ENCODE peak calls at places on chromosomes 2 and 18, in nine cellular contexts. K is SJSA1; E is GM04504; T is amniotic stem cell; L is omental fat pad; U is stimulated activated CD8-positive, alpha-beta memory T cell treated with anti-CD3 and anti-CD28 coated beads, Interleukin-7, amount 100 ng/mL, for 1 hour; P is NCI-H748 treated with DMSO at 0.1 percent for 48 hours; Z is stimulated activated CD4-positive, alpha-beta T cell treated with anti-CD3 and anti-CD28 coated beads, Interleukin-15, amount 100 ng/mL, for 1 hour; B is head of caudate nucleus. M is an unnamed sample.

GRCh38 chr2:171141320-171141719 is 19.4 kb downstream of the TLK1 start:
- DNase-seq in L (no peak), U (no peak), K (no peak), T (no peak), E (no peak), B (no peak), Z (no peak), P (no peak), M (no peak)

GRCh38 chr2:104840916-104841315 is 13.0 kb upstream of the POU3F3 start:
- DNase-seq in U (no peak), L (no peak), Z (no peak), P (no peak), T (no peak), B (no peak), E (no peak), K (no peak), M (no peak)

GRCh38 chr18:49628119-49628518 is 66.3 kb downstream of the LIPG start:
- DNase-seq in E (no peak), L (no peak), U (no peak), B (no peak), K (no peak), T (no peak), P (no peak), Z (no peak), M (peak)

GRCh38 chr2:176114120-176114929 is 2.3 kb upstream of the HOXD10 start:
- DNase-seq in P (peak), B (no peak), E (no peak), K (no peak), U (no peak), L (no peak), Z (no peak), T (no peak), M (no peak)

GRCh38 chr18:73785276-73785675 is 362.4 kb downstream of the FBXO15 start:
- DNase-seq in B (no peak), K (no peak), T (no peak), P (no peak), Z (no peak), L (no peak), E (no peak), U (no peak), M (no peak)

GRCh38 chr2:69013123-69013836 is at the start of gene ANTXR1:
- DNase-seq in P (peak), B (peak), L (no peak), Z (no peak), K (peak), E (peak), U (no peak), T (peak), M (peak)

GRCh38 chr2:147223119-147223518 is 621.7 kb upstream of the ACVR2A start:
- DNase-seq in B (no peak), Z (no peak), U (no peak), K (no peak), L (no peak), E (no peak), P (no peak), T (no peak), M (no peak)

GRCh38 chr18:55862693-55863485 is 274.9 kb upstream of the TCF4 start:
- DNase-seq in T (no peak), K (no peak), P (no peak), B (no peak), L (no peak), U (no peak), E (no peak), Z (no peak), M (no peak)

GRCh38 chr2:8469709-8470493 is 212.0 kb upstream of the ID2 start:
- DNase-seq in P (no peak), E (no peak), U (no peak), K (no peak), L (no peak), B (no peak), Z (no peak), T (no peak), M (no peak)

GRCh38 chr2:151083864-151084263 is 177.8 kb downstream of the RBM43 start:
- DNase-seq in P (no peak), T (no peak), B (no peak), K (no peak), Z (no peak), L (no peak), U (no peak), E (no peak), M (no peak)

GRCh38 chr2:20641123-20641985 is 9.5 kb downstream of the HS1BP3 start:
- DNase-seq in U (no peak), K (no peak), P (no peak), B (no peak), Z (no peak), T (no peak), L (no peak), E (no peak), M (no peak)

GRCh38 chr18:9741461-9741820 is 33.3 kb downstream of the RAB31 start:
- DNase-seq in L (no peak), T (no peak), P (no peak), Z (no peak), B (no peak), U (no peak), E (no peak), K (no peak), M (no peak)

GRCh38 chr2:40343904-40344303 is 108.0 kb downstream of the SLC8A1 start:
- DNase-seq in U (no peak), E (peak), Z (no peak), K (no peak), L (no peak), B (no peak), T (peak), P (no peak), M (no peak)

GRCh38 chr2:195535911-195536522 is 121.0 kb upstream of the SLC39A10 start:
- DNase-seq in P (no peak), K (no peak), L (no peak), T (no peak), U (peak), E (no peak), Z (peak), B (peak), M (no peak)

GRCh38 chr2:54047076-54047475 is 68.3 kb upstream of the ACYP2 start:
- DNase-seq in E (no peak), T (no peak), P (no peak), U (no peak), L (no peak), B (peak), K (no peak), Z (no peak), M (no peak)

GRCh38 chr2:72605836-72606442 is 219.9 kb downstream of the EXOC6B start:
- DNase-seq in Z (no peak), B (no peak), L (no peak), K (no peak), U (no peak), P (peak), T (no peak), E (no peak), M (no peak)

GRCh38 chr2:1770566-1771380 is 26.5 kb upstream of the PXDN start:
- DNase-seq in E (no peak), T (no peak), P (no peak), U (no peak), Z (no peak), K (no peak), L (no peak), B (no peak), M (no peak)

GRCh38 chr2:43255249-43255960 is 29.0 kb upstream of the ZFP36L2 start:
- DNase-seq in E (no peak), P (peak), B (no peak), K (no peak), L (no peak), U (no peak), Z (no peak), T (no peak), M (no peak)

GRCh38 chr2:33529771-33530481 is 53.5 kb downstream of the RASGRP3 start:
- DNase-seq in E (peak), K (peak), Z (no peak), P (no peak), B (no peak), T (peak), U (no peak), L (no peak), M (peak)

GRCh38 chr2:98751748-98752147 is 20.8 kb upstream of the MGAT4A start:
- DNase-seq in U (no peak), E (no peak), K (no peak), P (no peak), B (no peak), Z (no peak), L (no peak), T (no peak), M (no peak)

GRCh38 chr18:21484851-21485636 is 115.5 kb downstream of the ESCO1 start:
- DNase-seq in Z (no peak), T (no peak), P (no peak), B (no peak), K (no peak), U (no peak), L (no peak), E (no peak), M (no peak)

GRCh38 chr2:70084973-70085710 is 2.1 kb upstream of the PCBP1 start:
- DNase-seq in U (no peak), T (no peak), B (peak), Z (peak), L (no peak), P (peak), K (no peak), E (no peak), M (peak)

GRCh38 chr2:151289972-151290335 is 486 bp upstream of the NMI start:
- DNase-seq in T (no peak), L (peak), E (peak), Z (no peak), P (no peak), U (no peak), K (no peak), B (no peak), M (peak)

GRCh38 chr18:7273301-7273911 is 42.5 kb downstream of the LRRC30 start:
- DNase-seq in B (no peak), E (peak), Z (no peak), L (peak), K (no peak), U (no peak), P (no peak), T (peak), M (no peak)

GRCh38 chr2:135773917-135774316 is 32.3 kb downstream of the UBXN4 start:
- DNase-seq in K (no peak), E (no peak), L (no peak), P (no peak), B (no peak), T (no peak), U (no peak), Z (no peak), M (no peak)

GRCh38 chr2:157420771-157421323 is 23.0 kb downstream of the CYTIP start:
- DNase-seq in B (no peak), T (no peak), L (no peak), U (no peak), E (peak), Z (no peak), K (no peak), P (no peak), M (no peak)

GRCh38 chr18:49725809-49726514 is 87.4 kb downstream of the ACAA2 start:
- DNase-seq in U (no peak), B (no peak), L (no peak), T (peak), E (peak), P (no peak), K (peak), Z (no peak), M (peak)

GRCh38 chr2:234964631-234965461 is 13.0 kb downstream of the SH3BP4 start:
- DNase-seq in P (no peak), U (no peak), Z (no peak), T (no peak), L (peak), K (no peak), E (peak), B (no peak), M (no peak)

GRCh38 chr2:224085246-224085645 is 46.2 kb upstream of the SERPINE2 start:
- DNase-seq in P (no peak), T (peak), U (no peak), B (no peak), L (no peak), E (peak), K (no peak), Z (no peak), M (peak)

GRCh38 chr2:68371581-68371980 is 6.5 kb downstream of the PLEK start:
- DNase-seq in E (no peak), B (no peak), U (no peak), L (no peak), P (no peak), K (no peak), Z (no peak), T (no peak), M (no peak)

GRCh38 chr2:222791946-222792649 is 68.7 kb upstream of the ACSL3 start:
- DNase-seq in T (no peak), B (peak), P (no peak), E (no peak), U (no peak), Z (no peak), K (no peak), L (no peak), M (no peak)